ENCODE peak calls at places on chromosomes 5 and 9, in nine cellular contexts. V is A673, J is GM04503, U is GM23338, E is WTC11, G is NT2/D1, I is kidney tubule cell, Z is NCI-H345, M is cardiac muscle cell. Y is an unnamed sample.
A peak's percentile ranks its signal among the peaks of the same experiment; 100 is the strongest.

GRCh38 chr5:16791036-16791705 is 144.9 kb downstream of the MYO10 start:
- DNase-seq in V (peak; percentile 94), J (no peak), U (peak; percentile 70), E (no peak), G (peak; percentile 27), I (peak; percentile 69), Z (peak; percentile 68), M (peak; percentile 61), Y (peak; percentile 58)

GRCh38 chr5:150763023-150763793 is 4.4 kb upstream of the DCTN4 start:
- DNase-seq in V (peak; percentile 35), J (peak; percentile 69), U (no peak), E (no peak), G (no peak), I (peak; percentile 91), Z (peak; percentile 84), M (peak; percentile 33), Y (peak; percentile 99)

GRCh38 chr9:78563269-78563668 is 266.3 kb downstream of the PSAT1 start:
- DNase-seq in V (no peak), J (no peak), U (no peak), E (no peak), G (no peak), I (no peak), Z (no peak), M (no peak), Y (no peak)

GRCh38 chr5:98581416-98581999 is 192.0 kb upstream of the RGMB start:
- DNase-seq in V (no peak), J (peak; percentile 77), U (no peak), E (no peak), G (no peak), I (no peak), Z (no peak), M (no peak), Y (peak; percentile 52)

GRCh38 chr9:137323531-137324331 is 21.7 kb upstream of the NRARP start:
- DNase-seq in V (no peak), J (no peak), U (no peak), E (no peak), G (no peak), I (no peak), Z (no peak), M (no peak), Y (no peak)

GRCh38 chr5:128099944-128100343 is 16.4 kb downstream of the SLC12A2 start:
- DNase-seq in V (no peak), J (no peak), U (no peak), E (no peak), G (no peak), I (no peak), Z (no peak), M (no peak), Y (no peak)

GRCh38 chr5:97231025-97231636 is 48.1 kb upstream of the RIOK2 start:
- DNase-seq in V (peak; percentile 79), J (peak; percentile 28), U (peak; percentile 83), E (peak; percentile 14), G (peak; percentile 25), I (peak; percentile 73), Z (peak; percentile 67), M (peak; percentile 72), Y (peak; percentile 82)

GRCh38 chr5:54514269-54514668 is 3.3 kb upstream of the SNX18 start:
- DNase-seq in V (peak; percentile 38), J (no peak), U (peak; percentile 33), E (no peak), G (no peak), I (no peak), Z (no peak), M (peak; percentile 33), Y (no peak)

GRCh38 chr9:93186151-93186715 is 2.3 kb downstream of the WNK2 start:
- DNase-seq in V (no peak), J (no peak), U (no peak), E (no peak), G (no peak), I (no peak), Z (no peak), M (no peak), Y (no peak)

GRCh38 chr5:164868761-164869160 is 1363.3 kb downstream of the MAT2B start:
- DNase-seq in V (no peak), J (no peak), U (no peak), E (no peak), G (no peak), I (no peak), Z (no peak), M (peak; percentile 21), Y (no peak)

GRCh38 chr5:86546582-86546981 is 71.2 kb upstream of the COX7C start:
- DNase-seq in V (no peak), J (no peak), U (peak; percentile 32), E (no peak), G (no peak), I (peak; percentile 14), Z (no peak), M (no peak), Y (no peak)

GRCh38 chr9:105178106-105178505 is 66.3 kb upstream of the SLC44A1 start:
- DNase-seq in V (no peak), J (no peak), U (no peak), E (no peak), G (no peak), I (no peak), Z (no peak), M (no peak), Y (no peak)

GRCh38 chr5:55226027-55226933 is 835 bp downstream of the MCIDAS start:
- DNase-seq in V (peak; percentile 89), J (no peak), U (peak; percentile 91), E (peak; percentile 90), G (no peak), I (peak; percentile 76), Z (peak; percentile 87), M (peak; percentile 80), Y (peak; percentile 28)

GRCh38 chr5:136030252-136030651 is 1.5 kb downstream of the TGFBI start:
- DNase-seq in V (no peak), J (no peak), U (no peak), E (no peak), G (no peak), I (no peak), Z (no peak), M (no peak), Y (no peak)

GRCh38 chr9:134063088-134063875 is 4.5 kb downstream of the BRD3 start:
- DNase-seq in V (no peak), J (no peak), U (no peak), E (no peak), G (no peak), I (no peak), Z (no peak), M (no peak), Y (no peak)

GRCh38 chr5:136200130-136200529 is 7.2 kb upstream of the SMIM32 start:
- DNase-seq in V (no peak), J (no peak), U (no peak), E (no peak), G (no peak), I (no peak), Z (no peak), M (no peak), Y (no peak)

GRCh38 chr5:111364992-111365391 is 140.8 kb downstream of the CAMK4 start:
- DNase-seq in V (peak; percentile 23), J (no peak), U (peak; percentile 61), E (no peak), G (no peak), I (peak; percentile 9), Z (no peak), M (peak; percentile 65), Y (peak; percentile 40)

GRCh38 chr5:179504191-179504590 is 46.2 kb upstream of the RUFY1 start:
- DNase-seq in V (no peak), J (peak; percentile 39), U (no peak), E (no peak), G (no peak), I (no peak), Z (no peak), M (no peak), Y (peak; percentile 14)

GRCh38 chr9:113488490-113488889 is 25.0 kb downstream of the RGS3 start:
- DNase-seq in V (no peak), J (peak; percentile 16), U (no peak), E (no peak), G (no peak), I (no peak), Z (no peak), M (no peak), Y (no peak)

GRCh38 chr9:125075997-125076396 is 67.3 kb downstream of the SCAI start:
- DNase-seq in V (no peak), J (no peak), U (no peak), E (no peak), G (no peak), I (no peak), Z (no peak), M (no peak), Y (no peak)

GRCh38 chr5:54194326-54194725 is 116.0 kb downstream of the ARL15 start:
- DNase-seq in V (no peak), J (no peak), U (no peak), E (no peak), G (no peak), I (no peak), Z (no peak), M (no peak), Y (no peak)

GRCh38 chr5:10788358-10788757 is 27.3 kb upstream of the DAP start:
- DNase-seq in V (no peak), J (no peak), U (no peak), E (no peak), G (no peak), I (no peak), Z (no peak), M (no peak), Y (no peak)

GRCh38 chr9:130128782-130129424 is 43.3 kb upstream of the NCS1 start:
- DNase-seq in V (peak; percentile 50), J (no peak), U (no peak), E (no peak), G (no peak), I (peak; percentile 93), Z (no peak), M (peak; percentile 70), Y (peak; percentile 78)

GRCh38 chr9:93187047-93187446 is 3.1 kb downstream of the WNK2 start:
- DNase-seq in V (no peak), J (no peak), U (no peak), E (no peak), G (no peak), I (no peak), Z (no peak), M (peak; percentile 53), Y (no peak)

GRCh38 chr5:149632311-149633251 is 51.3 kb downstream of the ARHGEF37 start:
- DNase-seq in V (no peak), J (no peak), U (peak; percentile 51), E (no peak), G (peak; percentile 20), I (peak; percentile 90), Z (no peak), M (peak; percentile 71), Y (peak; percentile 89)

GRCh38 chr9:113588936-113589335 is 125.4 kb downstream of the RGS3 start:
- DNase-seq in V (no peak), J (no peak), U (no peak), E (no peak), G (no peak), I (no peak), Z (no peak), M (no peak), Y (no peak)

GRCh38 chr5:93088997-93089396 is 492.0 kb downstream of the NR2F1-AS1 start:
- DNase-seq in V (no peak), J (no peak), U (no peak), E (no peak), G (no peak), I (peak; percentile 15), Z (no peak), M (no peak), Y (no peak)

GRCh38 chr9:110058304-110058953 is 149.5 kb downstream of the C9orf152 start:
- DNase-seq in V (peak; percentile 65), J (no peak), U (peak; percentile 94), E (peak; percentile 68), G (peak; percentile 47), I (peak; percentile 75), Z (peak; percentile 55), M (peak; percentile 39), Y (peak; percentile 64)

GRCh38 chr9:136481558-136481957 is 1.3 kb downstream of the SEC16A start:
- DNase-seq in V (no peak), J (no peak), U (no peak), E (no peak), G (no peak), I (no peak), Z (no peak), M (no peak), Y (no peak)

GRCh38 chr9:133191989-133192388 is 17.1 kb downstream of the OBP2B start:
- DNase-seq in V (no peak), J (no peak), U (no peak), E (no peak), G (no peak), I (no peak), Z (no peak), M (no peak), Y (no peak)

GRCh38 chr9:74942801-74943200 is 9.9 kb downstream of the C9orf40 start:
- DNase-seq in V (no peak), J (no peak), U (no peak), E (no peak), G (no peak), I (peak; percentile 61), Z (no peak), M (no peak), Y (peak; percentile 11)